ENCODE peak calls at places on chromosomes 7 and 10, in ten cellular contexts. R is adrenal gland, P is fibroblast of pulmonary artery, U is HFF-Myc, Y is BE2C, X is endothelial cell of umbilical vein, N is IMR-90, T is foreskin fibroblast, M is body of pancreas, F is hepatocyte. I is an unnamed sample.

GRCh38 chr7:20786779-20787651 is at the start of gene SP8:
- DNase-seq in Y (peak), U (no peak), R (no peak), X (peak), N (peak), M (no peak), F (peak), T (peak), P (no peak), I (peak)

GRCh38 chr10:95388539-95388938 is 97.7 kb upstream of the PDLIM1 start:
- DNase-seq in T (no peak), N (no peak), P (no peak), M (peak), R (no peak), F (peak), X (no peak), U (no peak), Y (no peak), I (no peak)

GRCh38 chr10:131578472-131578970 is 267.0 kb upstream of the TCERG1L start:
- DNase-seq in N (no peak), U (no peak), M (no peak), P (no peak), X (no peak), R (no peak), T (no peak), F (no peak), Y (no peak), I (no peak)

GRCh38 chr10:70192325-70192966 is 22.1 kb upstream of the SAR1A start:
- DNase-seq in T (peak), R (no peak), N (peak), U (no peak), X (no peak), M (no peak), P (no peak), Y (no peak), F (no peak), I (no peak)

GRCh38 chr10:78763651-78764395 is 304.9 kb upstream of the ZMIZ1 start:
- DNase-seq in X (no peak), Y (no peak), P (no peak), N (no peak), M (no peak), R (no peak), U (no peak), F (no peak), T (no peak), I (no peak)

GRCh38 chr7:65746398-65746669 is 126.5 kb upstream of the VKORC1L1 start:
- DNase-seq in P (peak), X (peak), T (peak), N (peak), U (no peak), R (no peak), Y (no peak), F (no peak), M (no peak), I (no peak)

GRCh38 chr7:99504603-99505323 is at the start of gene ZKSCAN5:
- DNase-seq in X (peak), U (peak), R (peak), M (peak), F (peak), T (peak), N (peak), Y (peak), P (peak), I (peak)

GRCh38 chr7:20440472-20441105 is 109.9 kb downstream of the ITGB8 start:
- DNase-seq in U (peak), M (peak), N (peak), F (peak), Y (peak), R (peak), T (peak), P (peak), X (peak), I (peak)

GRCh38 chr10:48710647-48711046 is 26.0 kb downstream of the WDFY4 start:
- DNase-seq in M (no peak), N (no peak), R (no peak), Y (no peak), U (no peak), F (no peak), X (no peak), P (no peak), T (no peak), I (peak)

GRCh38 chr7:99324559-99324958 is 1.1 kb upstream of the ARPC1A start:
- DNase-seq in Y (no peak), X (no peak), T (no peak), F (no peak), M (no peak), N (no peak), P (no peak), R (no peak), U (no peak), I (no peak)

GRCh38 chr7:45920543-45921380 is at the start of gene IGFBP3:
- DNase-seq in M (peak), X (peak), U (no peak), N (peak), Y (peak), R (peak), F (peak), P (peak), T (peak), I (peak)

GRCh38 chr7:45918556-45918955 is 2.5 kb downstream of the IGFBP3 start:
- DNase-seq in M (no peak), P (no peak), U (no peak), T (no peak), R (no peak), X (no peak), F (no peak), N (no peak), Y (no peak), I (peak)

GRCh38 chr7:45919231-45919825 is 1.7 kb downstream of the IGFBP3 start:
- DNase-seq in N (no peak), R (no peak), U (no peak), P (no peak), T (peak), X (no peak), F (no peak), M (no peak), Y (no peak), I (no peak)

GRCh38 chr7:45921381-45921698 is 268 bp upstream of the IGFBP3 start:
- DNase-seq in F (no peak), Y (no peak), X (no peak), U (no peak), N (no peak), P (no peak), R (no peak), T (no peak), M (no peak), I (no peak)

DNA sequence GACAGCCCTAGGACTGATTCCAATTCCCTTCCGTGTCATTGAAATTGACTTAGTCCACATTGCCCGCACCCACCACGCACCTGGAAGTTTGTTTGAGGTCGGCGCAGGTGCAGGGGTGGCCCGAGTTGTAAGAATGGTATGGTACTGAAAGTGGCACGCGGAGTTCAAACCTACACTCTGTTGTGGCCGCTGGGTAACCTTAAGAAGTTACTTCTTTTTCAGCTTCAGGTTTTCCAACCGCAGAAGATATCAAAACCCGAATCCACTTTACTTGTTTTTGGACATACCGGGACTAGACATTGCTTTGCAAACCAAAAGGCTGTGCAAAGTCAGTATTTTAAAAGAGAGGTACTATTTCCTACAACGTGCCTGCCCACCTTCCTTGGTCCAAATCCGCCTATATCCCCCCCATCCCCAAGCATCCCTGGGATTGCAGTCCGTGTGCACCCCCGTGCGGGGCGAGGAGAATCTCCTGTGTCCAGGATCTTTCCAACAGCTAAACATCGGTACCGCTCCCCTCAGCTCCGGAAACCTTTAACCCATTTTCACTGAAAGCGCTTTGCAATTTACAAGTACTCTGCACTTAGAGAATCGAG is 1.0 kb downstream of the IGFBP3 start:
- DNase-seq in T (peak), R (no peak), Y (no peak), X (no peak), F (no peak), U (no peak), P (no peak), N (no peak), M (no peak), I (no peak)
- H3K4me3 ChIP-seq in T (peak), R (no peak), Y (no peak), X (peak), F (peak), U (peak), P (peak), N (peak), M (no peak), I (peak)

GRCh38 chr10:129792864-129793263 is 171.2 kb downstream of the EBF3 start:
- DNase-seq in F (no peak), N (no peak), X (no peak), R (no peak), M (no peak), Y (no peak), U (no peak), P (no peak), T (no peak), I (peak)
- H3K4me3 ChIP-seq in F (no peak), N (no peak), X (no peak), R (no peak), M (no peak), Y (no peak), U (no peak), P (no peak), T (no peak), I (no peak)

GRCh38 chr10:122021421-122021820 is 32.5 kb downstream of the TACC2 start:
- DNase-seq in M (peak), R (no peak), F (peak), X (no peak), P (peak), N (peak), T (peak), Y (no peak), U (peak), I (no peak)

GRCh38 chr10:122018951-122019413 is 30.0 kb downstream of the TACC2 start:
- DNase-seq in R (no peak), X (no peak), P (no peak), U (no peak), N (no peak), Y (no peak), F (peak), M (peak), T (no peak), I (no peak)

GRCh38 chr10:122021828-122022227 is 32.9 kb downstream of the TACC2 start:
- DNase-seq in M (no peak), T (no peak), Y (no peak), P (no peak), X (no peak), F (no peak), N (no peak), R (no peak), U (no peak), I (no peak)

GRCh38 chr10:122019414-122019975 is 30.5 kb downstream of the TACC2 start:
- DNase-seq in U (no peak), F (peak), X (no peak), P (no peak), M (peak), N (no peak), Y (no peak), T (no peak), R (no peak), I (peak)

DNA sequence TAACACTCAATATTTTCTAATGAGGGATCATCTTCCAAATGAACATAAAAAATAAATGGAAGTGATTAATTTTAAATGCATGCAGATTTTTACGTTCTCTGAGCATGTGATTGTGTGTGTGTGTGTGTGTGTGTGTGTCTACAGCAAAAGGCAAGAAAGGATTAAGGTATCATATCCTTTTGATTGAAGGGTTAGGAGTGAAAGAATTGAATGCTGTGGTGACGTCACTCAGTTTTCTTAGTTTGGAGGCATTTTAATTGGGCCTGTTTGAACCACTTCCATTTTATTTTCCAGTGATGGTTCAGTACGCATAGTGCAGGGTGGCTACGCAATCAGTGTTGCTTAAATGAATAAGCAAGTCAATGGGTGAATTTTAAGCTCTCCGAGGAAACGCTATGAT is 31.2 kb downstream of the TACC2 start:
- DNase-seq in X (no peak), R (no peak), N (no peak), P (no peak), T (no peak), U (no peak), Y (no peak), M (no peak), F (no peak), I (no peak)
- H3K4me3 ChIP-seq in X (no peak), R (no peak), N (no peak), P (no peak), T (no peak), U (no peak), Y (no peak), M (no peak), F (no peak), I (peak)

GRCh38 chr7:131331806-131332205 is 4.1 kb downstream of the MKLN1 start:
- DNase-seq in Y (no peak), X (no peak), F (no peak), M (no peak), R (no peak), U (no peak), T (no peak), P (no peak), N (no peak), I (no peak)
- H3K4me3 ChIP-seq in Y (no peak), X (no peak), F (no peak), M (no peak), R (no peak), U (no peak), T (no peak), P (no peak), N (no peak), I (peak)

GRCh38 chr10:98030093-98030821 is at the start of gene CRTAC1:
- DNase-seq in U (no peak), Y (peak), M (peak), T (peak), P (peak), N (no peak), X (peak), R (peak), F (peak), I (peak)

GRCh38 chr10:98031440-98031839 is 1.0 kb upstream of the CRTAC1 start:
- DNase-seq in T (no peak), N (no peak), M (no peak), P (no peak), R (no peak), U (no peak), Y (no peak), F (no peak), X (no peak), I (no peak)

GRCh38 chr10:98030991-98031431 is 590 bp upstream of the CRTAC1 start:
- DNase-seq in M (no peak), T (peak), Y (peak), F (peak), X (no peak), P (no peak), R (no peak), U (no peak), N (no peak), I (peak)

GRCh38 chr10:98028168-98028770 is 2.2 kb downstream of the CRTAC1 start:
- DNase-seq in M (peak), F (peak), P (peak), T (peak), R (peak), U (peak), Y (peak), N (peak), X (peak), I (peak)

GRCh38 chr10:98029149-98030092 is 1.0 kb downstream of the CRTAC1 start:
- DNase-seq in R (no peak), M (no peak), X (no peak), N (no peak), P (no peak), Y (no peak), U (no peak), T (no peak), F (no peak), I (no peak)
- H3K4me3 ChIP-seq in R (no peak), M (no peak), X (no peak), N (no peak), P (no peak), Y (no peak), U (no peak), T (no peak), F (no peak), I (peak)

GRCh38 chr7:70739646-70740045 is 392.3 kb upstream of the GALNT17 start:
- DNase-seq in Y (no peak), F (no peak), X (no peak), N (no peak), R (no peak), U (no peak), M (no peak), P (no peak), T (no peak), I (no peak)
- H3K4me3 ChIP-seq in Y (no peak), F (no peak), X (no peak), N (no peak), R (no peak), U (no peak), M (no peak), P (no peak), T (no peak), I (no peak)

GRCh38 chr10:103550229-103550628 is 56.7 kb downstream of the NEURL1 start:
- DNase-seq in U (no peak), P (no peak), N (no peak), T (no peak), F (no peak), X (no peak), M (no peak), R (no peak), Y (no peak), I (no peak)
- H3K4me3 ChIP-seq in U (no peak), P (no peak), N (no peak), T (no peak), F (no peak), X (no peak), M (no peak), R (no peak), Y (no peak), I (no peak)

GRCh38 chr7:140375808-140376730 is 22.3 kb downstream of the SLC37A3 start:
- DNase-seq in F (no peak), X (no peak), M (no peak), P (no peak), U (no peak), N (no peak), R (no peak), T (no peak), Y (no peak), I (no peak)

GRCh38 chr7:140375323-140375722 is 23.0 kb downstream of the SLC37A3 start:
- DNase-seq in Y (no peak), T (no peak), X (no peak), F (no peak), R (no peak), M (no peak), U (no peak), N (no peak), P (no peak), I (no peak)
- H3K4me3 ChIP-seq in Y (no peak), T (no peak), X (no peak), F (no peak), R (no peak), M (no peak), U (no peak), N (no peak), P (no peak), I (no peak)